ENCODE peak calls at places on chromosomes 2 and 18, in eight cellular contexts. B is body of pancreas; A is right cardiac atrium; S is A549; H is astrocyte of the spinal cord; C is lower lobe of right lung; R is CD8-positive, alpha-beta memory T cell; K is mesendoderm. W is an unnamed sample.
A peak's percentile ranks its signal among the peaks of the same experiment; 100 is the strongest.

GRCh38 chr2:238874330-238875050 is 26.6 kb downstream of the TWIST2 start:
- DNase-seq in B (no peak), A (no peak), K (no peak), R (no peak), C (no peak), S (no peak), H (no peak), W (peak; percentile 40)

GRCh38 chr18:9743200-9744016 is 35.3 kb downstream of the RAB31 start:
- DNase-seq in B (no peak), R (no peak), S (peak; percentile 73), C (no peak), H (peak; percentile 97), K (peak; percentile 94), A (no peak), W (peak; percentile 12)

GRCh38 chr18:32072321-32072720 is 19.4 kb upstream of the RNF138 start:
- DNase-seq in B (no peak), R (peak; percentile 37), K (no peak), S (peak; percentile 28), H (no peak), A (no peak), C (no peak), W (no peak)

GRCh38 chr18:3612315-3612714 is 162.3 kb downstream of the TGIF1 start:
- DNase-seq in C (no peak), B (no peak), H (no peak), S (no peak), A (no peak), R (no peak), K (no peak), W (peak; percentile 6)

GRCh38 chr2:212526059-212526458 is 12.5 kb downstream of the ERBB4 start:
- DNase-seq in A (no peak), C (no peak), B (no peak), K (no peak), H (no peak), R (no peak), S (no peak), W (no peak)

GRCh38 chr18:55907352-55908045 is 319.5 kb upstream of the TCF4 start:
- DNase-seq in K (no peak), R (no peak), S (no peak), C (no peak), H (peak; percentile 7), A (peak; percentile 44), B (no peak), W (no peak)

GRCh38 chr2:200405599-200406298 is 99.3 kb downstream of the SPATS2L start:
- DNase-seq in C (no peak), A (no peak), S (peak; percentile 79), B (no peak), R (no peak), H (peak; percentile 92), K (peak; percentile 68), W (no peak)

GRCh38 chr18:36583155-36583745 is 245.6 kb downstream of the TPGS2 start:
- DNase-seq in A (no peak), H (no peak), C (no peak), K (peak; percentile 84), R (no peak), S (no peak), B (no peak), W (no peak)

GRCh38 chr2:232810444-232810843 is 34.1 kb upstream of the KCNJ13 start:
- DNase-seq in A (no peak), K (no peak), S (no peak), B (no peak), R (no peak), C (no peak), H (no peak), W (no peak)

GRCh38 chr2:160351978-160352377 is 141.6 kb downstream of the RBMS1 start:
- DNase-seq in S (peak; percentile 7), C (no peak), A (no peak), R (no peak), B (no peak), K (no peak), H (peak; percentile 67), W (no peak)

GRCh38 chr18:72128649-72129048 is 415.5 kb downstream of the CBLN2 start:
- DNase-seq in S (no peak), R (no peak), H (no peak), K (no peak), A (no peak), C (no peak), B (no peak), W (no peak)

GRCh38 chr2:37156071-37156856 is 516 bp downstream of the EIF2AK2 start:
- DNase-seq in C (peak; percentile 63), B (peak; percentile 56), S (peak; percentile 77), H (peak; percentile 62), A (no peak), R (no peak), K (peak; percentile 62), W (no peak)

GRCh38 chr2:20365249-20365817 is 14.7 kb upstream of the PUM2 start:
- DNase-seq in A (no peak), C (no peak), K (no peak), S (peak; percentile 55), R (no peak), H (peak; percentile 52), B (no peak), W (no peak)

GRCh38 chr2:105865222-105865913 is 120.7 kb downstream of the NCK2 start:
- DNase-seq in H (peak; percentile 17), R (no peak), B (no peak), K (no peak), A (no peak), C (no peak), S (no peak), W (no peak)

GRCh38 chr18:80250740-80251364 is 3.5 kb upstream of the PARD6G start:
- DNase-seq in R (no peak), B (no peak), K (no peak), S (no peak), A (no peak), H (no peak), C (no peak), W (no peak)

GRCh38 chr2:207926133-207927076 is 98.9 kb downstream of the PLEKHM3 start:
- DNase-seq in A (peak; percentile 69), H (peak; percentile 52), R (no peak), K (peak; percentile 25), S (no peak), C (no peak), B (peak; percentile 46), W (no peak)

GRCh38 chr2:119212139-119212800 is 11.4 kb upstream of the STEAP3 start:
- DNase-seq in R (no peak), S (no peak), H (no peak), B (no peak), A (no peak), K (no peak), C (no peak), W (peak; percentile 74)

GRCh38 chr2:235637906-235638305 is 144.1 kb downstream of the AGAP1 start:
- DNase-seq in A (no peak), B (no peak), K (no peak), S (no peak), H (no peak), R (no peak), C (no peak), W (no peak)

GRCh38 chr2:151808258-151809072 is 19.8 kb downstream of the ARL5A start:
- DNase-seq in B (no peak), A (no peak), S (peak; percentile 23), K (no peak), C (no peak), R (peak; percentile 33), H (peak; percentile 40), W (no peak)

GRCh38 chr2:160630801-160631590 is 137.4 kb upstream of the RBMS1 start:
- DNase-seq in C (no peak), R (no peak), A (peak; percentile 73), K (peak; percentile 60), B (no peak), S (no peak), H (no peak), W (no peak)

GRCh38 chr2:24881158-24881557 is 38.9 kb downstream of the ADCY3 start:
- DNase-seq in A (no peak), B (no peak), C (no peak), R (no peak), K (no peak), H (no peak), S (no peak), W (no peak)

GRCh38 chr2:40371525-40372277 is 80.2 kb downstream of the SLC8A1 start:
- DNase-seq in R (no peak), K (peak; percentile 81), A (peak; percentile 67), C (no peak), H (peak; percentile 90), S (no peak), B (no peak), W (no peak)

DNA sequence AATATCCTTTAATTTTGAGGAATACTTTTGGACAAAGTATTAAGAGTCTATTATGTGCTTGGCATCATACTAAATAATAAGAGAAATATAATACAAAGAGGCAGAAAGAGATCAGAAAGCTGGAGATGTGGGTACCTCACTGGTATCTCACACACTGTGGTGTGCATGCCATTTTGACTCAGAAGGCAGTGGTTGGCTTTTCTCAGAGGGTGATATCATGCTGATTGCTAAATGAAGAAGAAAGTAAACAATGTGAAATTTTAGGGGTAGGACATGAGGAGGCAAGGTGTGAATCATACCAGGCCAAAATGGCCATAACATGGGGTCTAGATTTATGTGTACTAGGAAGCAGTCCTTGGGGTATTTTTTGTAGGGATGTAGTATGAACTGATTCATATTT is 16.6 kb upstream of the SPOPL start:
- DNase-seq in R (no peak), K (no peak), C (no peak), B (no peak), H (no peak), S (no peak), A (no peak), W (no peak)
- H3K4me3 ChIP-seq in R (no peak overlapping the region), K (no peak overlapping the region), C (no peak overlapping the region), B (no peak overlapping the region), H (no peak overlapping the region), S (no peak overlapping the region), A (no peak overlapping the region), W (no peak overlapping the region)

GRCh38 chr2:158101384-158101926 is at the start of gene UPP2:
- DNase-seq in C (no peak), K (no peak), H (no peak), R (no peak), S (no peak), B (no peak), A (no peak), W (no peak)
- H3K4me3 ChIP-seq in C (no peak within 1 kb of the TSS), K (no peak within 1 kb of the TSS), H (no peak within 1 kb of the TSS), R (no peak within 1 kb of the TSS), S (no peak within 1 kb of the TSS), B (no peak within 1 kb of the TSS), A (no peak within 1 kb of the TSS), W (no peak within 1 kb of the TSS)

GRCh38 chr18:45684341-45685115 is 39.5 kb upstream of the SLC14A1 start:
- DNase-seq in A (no peak), C (no peak), R (no peak), K (peak; percentile 26), B (no peak), S (no peak), H (no peak), W (no peak)
- H3K4me3 ChIP-seq in A (no peak overlapping the region), C (no peak overlapping the region), R (no peak overlapping the region), K (no peak overlapping the region), B (no peak overlapping the region), S (no peak overlapping the region), H (no peak overlapping the region), W (no peak overlapping the region)

DNA sequence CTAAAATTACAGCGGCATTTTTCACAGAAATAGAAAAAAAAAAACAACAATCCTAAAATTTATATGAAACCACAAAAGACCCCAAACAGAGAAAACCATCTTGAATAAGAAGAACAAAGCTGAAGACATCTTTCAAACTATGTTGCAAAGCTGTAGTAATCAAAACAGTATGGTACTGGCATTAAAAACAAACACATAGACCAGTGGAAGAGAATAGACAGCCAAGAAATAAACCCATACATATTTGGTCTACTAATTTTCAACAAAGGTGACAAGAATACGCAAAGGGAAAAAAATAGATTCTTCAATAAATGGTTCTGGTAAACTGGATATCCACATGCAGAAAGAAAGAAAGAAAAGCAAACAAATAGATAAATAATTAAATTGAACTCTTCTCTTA is 9.0 kb upstream of the CCDC150 start:
- DNase-seq in B (no peak), A (no peak), K (no peak), C (no peak), S (no peak), H (no peak), R (no peak), W (no peak)
- H3K4me3 ChIP-seq in B (no peak overlapping the region), A (no peak overlapping the region), K (no peak overlapping the region), C (no peak overlapping the region), S (no peak overlapping the region), H (no peak overlapping the region), R (no peak overlapping the region), W (no peak overlapping the region)